ENCODE peak calls at places on chromosomes 3 and 15, in four cellular contexts. K is NCI-H1092, G is MV-4-11, Z is Peyer's patch. S is an unnamed sample.

GRCh38 chr3:2540115-2540514 is 441.4 kb downstream of the CNTN4 start:
- DNase-seq in K (no peak), Z (no peak), G (peak; percentile 66), S (no peak)

GRCh38 chr15:82173108-82173507 is 89.4 kb downstream of the EFL1 start:
- DNase-seq in G (no peak), K (no peak), Z (no peak), S (no peak)

GRCh38 chr3:183873986-183874385 is 10.7 kb downstream of the PARL start:
- DNase-seq in G (no peak), Z (no peak), K (no peak), S (no peak)

GRCh38 chr15:37109952-37110630 is 9.7 kb upstream of the MEIS2 start:
- DNase-seq in G (no peak), Z (no peak), K (no peak), S (no peak)

GRCh38 chr3:42572278-42572677 is 9.5 kb downstream of the SEC22C start:
- DNase-seq in G (no peak), Z (peak; percentile 68), K (no peak), S (no peak)

GRCh38 chr15:35379972-35380371 is 166.0 kb downstream of the DPH6 start:
- DNase-seq in G (no peak), K (no peak), Z (no peak), S (no peak)

GRCh38 chr15:88841201-88841600 is 38.0 kb downstream of the ACAN start:
- DNase-seq in Z (no peak), K (no peak), G (no peak), S (no peak)

GRCh38 chr3:69326821-69327433 is 59.0 kb downstream of the FRMD4B start:
- DNase-seq in K (no peak), Z (no peak), G (peak; percentile 40), S (no peak)

GRCh38 chr3:47910777-47911440 is 105.3 kb downstream of the MAP4 start:
- DNase-seq in K (no peak), Z (no peak), G (no peak), S (no peak)

GRCh38 chr3:113264741-113265140 is 53.4 kb downstream of the BOC start:
- DNase-seq in G (no peak), Z (no peak), K (peak; percentile 41), S (no peak)

GRCh38 chr3:18580268-18580667 is 155.1 kb upstream of the SATB1 start:
- DNase-seq in K (peak; percentile 60), G (no peak), Z (peak; percentile 47), S (no peak)

GRCh38 chr15:42608110-42608531 is 32.7 kb downstream of the STARD9 start:
- DNase-seq in G (peak; percentile 92), Z (peak; percentile 68), K (no peak), S (no peak)

GRCh38 chr15:77482570-77482969 is 61.9 kb downstream of the HMG20A start:
- DNase-seq in G (no peak), Z (no peak), K (no peak), S (no peak)

GRCh38 chr3:192090586-192090985 is 629.6 kb downstream of the PYDC2 start:
- DNase-seq in G (no peak), K (no peak), Z (no peak), S (no peak)

GRCh38 chr15:43519207-43519606 is 1.8 kb downstream of the MAP1A start:
- DNase-seq in K (no peak), Z (no peak), G (no peak), S (no peak)

GRCh38 chr15:49712162-49712561 is 91.3 kb downstream of the DTWD1 start:
- DNase-seq in K (no peak), G (no peak), Z (no peak), S (no peak)

GRCh38 chr15:90903733-90904536 is 833 bp downstream of the MAN2A2 start:
- DNase-seq in K (no peak), Z (no peak), G (no peak), S (peak; percentile 57)

GRCh38 chr15:100849021-100849831 is 30.4 kb upstream of the ALDH1A3 start:
- DNase-seq in Z (peak; percentile 72), K (peak; percentile 53), G (peak; percentile 52), S (peak; percentile 37)

GRCh38 chr3:49030331-49030730 is 1.1 kb upstream of the IMPDH2 start:
- DNase-seq in Z (no peak), G (no peak), K (no peak), S (no peak)

GRCh38 chr3:46080124-46080991 is 53.1 kb upstream of the XCR1 start:
- DNase-seq in G (no peak), Z (no peak), K (no peak), S (no peak)

GRCh38 chr3:53649816-53650215 is 155.4 kb downstream of the CACNA1D start:
- DNase-seq in K (no peak), G (no peak), Z (no peak), S (no peak)

GRCh38 chr15:89335289-89336041 is 841 bp upstream of the POLG start:
- DNase-seq in G (no peak), Z (peak; percentile 66), K (no peak), S (no peak)

GRCh38 chr15:42450434-42450790 is 40.5 kb downstream of the ZNF106 start:
- DNase-seq in K (no peak), G (no peak), Z (no peak), S (no peak)

GRCh38 chr15:49273734-49274318 is 103.8 kb downstream of the GALK2 start:
- DNase-seq in K (no peak), Z (no peak), G (no peak), S (no peak)

GRCh38 chr3:120894285-120894684 is 13.7 kb upstream of the STXBP5L start:
- DNase-seq in Z (no peak), G (no peak), K (no peak), S (no peak)

GRCh38 chr3:70716832-70717231 is 404.4 kb upstream of the MDFIC2 start:
- DNase-seq in K (no peak), Z (no peak), G (no peak), S (no peak)